ENCODE peak calls at places on chromosomes 1 and 21, in nine cellular contexts. G is fibroblast of lung, L is GM23248, O is ovary, X is pancreas, K is mammary epithelial cell, Z is right lobe of liver, D is transverse colon, R is BJ. C is an unnamed sample.

GRCh38 chr1:39408641-39409054 is 82.8 kb upstream of the BMP8A start:
- DNase-seq in L (peak; percentile 97), G (peak; percentile 94), K (peak; percentile 94), R (peak; percentile 87), O (peak; percentile 96), Z (peak; percentile 98), X (peak; percentile 94), D (peak; percentile 93), C (peak; percentile 82)

GRCh38 chr1:210233495-210234253 is 1.1 kb downstream of the SERTAD4 start:
- DNase-seq in Z (no peak), O (peak; percentile 65), X (peak; percentile 32), K (peak; percentile 80), L (peak; percentile 76), G (peak; percentile 35), R (no peak), D (peak; percentile 54), C (peak; percentile 64)

GRCh38 chr1:246265481-246265880 is 241.6 kb downstream of the SMYD3 start:
- DNase-seq in L (no peak), Z (no peak), G (no peak), X (no peak), D (no peak), R (no peak), O (no peak), K (no peak), C (no peak)

GRCh38 chr1:184911103-184911502 is 63.2 kb downstream of the NIBAN1 start:
- DNase-seq in Z (no peak), K (no peak), X (no peak), O (no peak), R (no peak), D (no peak), L (peak; percentile 10), G (peak; percentile 49), C (no peak)

GRCh38 chr1:105017587-105017986 is 1267.9 kb downstream of the AMY1C start:
- DNase-seq in Z (no peak), L (no peak), X (no peak), O (no peak), D (no peak), K (no peak), R (no peak), G (no peak), C (no peak)

GRCh38 chr1:164754088-164754600 is 195.2 kb downstream of the PBX1 start:
- DNase-seq in G (peak; percentile 91), R (no peak), O (peak; percentile 59), D (no peak), Z (no peak), L (peak; percentile 68), X (peak; percentile 45), K (no peak), C (peak; percentile 29)

GRCh38 chr1:204756349-204756748 is 70.8 kb upstream of the LRRN2 start:
- DNase-seq in L (no peak), R (no peak), Z (no peak), D (no peak), O (no peak), K (no peak), G (no peak), X (no peak), C (no peak)

GRCh38 chr1:162171078-162171477 is 101.6 kb downstream of the NOS1AP start:
- DNase-seq in R (peak; percentile 21), Z (no peak), K (no peak), D (no peak), L (peak; percentile 41), O (no peak), X (no peak), G (no peak), C (no peak)

GRCh38 chr1:41658444-41659158 is 174.1 kb upstream of the EDN2 start:
- DNase-seq in G (no peak), D (no peak), Z (no peak), X (no peak), L (no peak), K (no peak), R (no peak), O (no peak), C (no peak)

GRCh38 chr1:201374376-201374775 is 3.1 kb downstream of the TNNT2 start:
- DNase-seq in R (no peak), X (no peak), D (no peak), K (no peak), G (no peak), O (no peak), L (no peak), Z (no peak), C (no peak)

GRCh38 chr1:26472901-26473845 is 933 bp downstream of the HMGN2 start:
- DNase-seq in R (peak; percentile 60), G (peak; percentile 94), K (peak; percentile 92), X (peak; percentile 95), O (peak; percentile 98), L (peak; percentile 97), Z (peak; percentile 98), D (peak; percentile 97), C (peak; percentile 75)

GRCh38 chr1:26471498-26472329 is 526 bp upstream of the HMGN2 start:
- DNase-seq in L (peak; percentile 90), R (peak; percentile 16), D (peak; percentile 69), G (peak; percentile 77), K (peak; percentile 69), X (peak; percentile 72), Z (peak; percentile 81), O (no peak), C (peak; percentile 44)

GRCh38 chr1:26471201-26471497 is 1.1 kb upstream of the HMGN2 start:
- DNase-seq in D (no peak), X (no peak), R (no peak), Z (no peak), G (no peak), K (no peak), L (no peak), O (no peak), C (peak; percentile 8)

GRCh38 chr1:26474824-26475223 is 2.6 kb downstream of the HMGN2 start:
- DNase-seq in L (no peak), K (no peak), O (no peak), D (no peak), G (no peak), Z (no peak), X (no peak), R (no peak), C (no peak)

DNA sequence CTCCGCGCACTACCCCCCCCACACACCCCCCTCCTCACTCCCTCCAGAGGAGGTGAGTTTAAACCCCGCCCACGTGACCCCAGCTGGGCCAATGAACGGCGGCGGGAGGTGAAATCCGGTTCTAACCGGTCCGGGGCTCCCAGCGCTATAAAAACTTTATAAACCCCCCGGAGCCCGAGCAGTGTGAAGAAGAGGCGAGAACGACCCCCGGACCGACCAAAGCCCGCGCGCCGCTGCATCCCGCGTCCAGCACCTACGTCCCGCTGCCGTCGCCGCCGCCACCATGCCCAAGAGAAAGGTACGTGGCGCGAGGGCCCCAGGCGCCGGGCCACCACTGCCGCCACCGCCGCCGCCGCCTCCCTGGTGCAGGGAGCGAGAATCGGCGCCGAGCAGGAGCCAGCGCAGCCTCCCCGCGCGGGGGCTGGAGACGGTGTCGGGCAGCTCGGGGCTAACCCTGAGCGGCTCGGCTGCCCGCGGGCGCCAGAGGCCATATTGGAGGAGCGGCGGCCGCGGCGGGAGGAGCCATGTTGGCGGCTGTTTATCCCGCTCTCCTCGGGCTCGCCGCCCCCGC is at the start of gene HMGN2:
- DNase-seq in G (peak; percentile 87), O (peak; percentile 93), K (peak; percentile 66), L (peak; percentile 95), R (peak; percentile 31), D (peak; percentile 93), X (peak; percentile 95), Z (peak; percentile 93), C (peak; percentile 50)
- H3K36me3 ChIP-seq in G (peaks cover 15% of the 10 kb centered on the region), O (no peaks in the 10 kb centered on the region), K (peaks cover 28% of the 10 kb centered on the region), L (peaks cover 32% of the 10 kb centered on the region), R (peaks cover 15% of the 10 kb centered on the region), D (peaks cover 15% of the 10 kb centered on the region), X (no peaks in the 10 kb centered on the region), Z (peaks cover 37% of the 10 kb centered on the region), C (peaks cover 21% of the 10 kb centered on the region)

GRCh38 chr21:33897739-33898138 is 17.9 kb downstream of the ATP5PO start:
- DNase-seq in Z (no peak), G (no peak), R (no peak), X (no peak), L (no peak), D (no peak), O (no peak), K (no peak), C (no peak)
- H3K27me3 ChIP-seq in Z (no peaks in the 10 kb centered on the region), G (no peaks in the 10 kb centered on the region), R (no peaks in the 10 kb centered on the region), X (no peaks in the 10 kb centered on the region), L (no peaks in the 10 kb centered on the region), D (no peaks in the 10 kb centered on the region), O (no peaks in the 10 kb centered on the region), K (no peaks in the 10 kb centered on the region), C (no peaks in the 10 kb centered on the region)

GRCh38 chr1:56819393-56819899 is at the start of gene FYB2:
- DNase-seq in L (no peak), Z (peak; percentile 87), O (no peak), D (peak; percentile 35), K (no peak), X (peak; percentile 55), G (no peak), R (no peak), C (no peak)
- H3K4me3 ChIP-seq in L (no peak within 1 kb of the TSS), Z (peak within 1 kb of the TSS; percentile 28), O (no peak within 1 kb of the TSS), D (peak within 1 kb of the TSS; percentile 15), K (no peak within 1 kb of the TSS), X (no peak within 1 kb of the TSS), G (no peak within 1 kb of the TSS), R (no peak within 1 kb of the TSS), C (no peak within 1 kb of the TSS)

GRCh38 chr1:19100008-19100407 is 110.1 kb downstream of the UBR4 start:
- DNase-seq in K (no peak), R (no peak), O (no peak), Z (no peak), G (no peak), X (no peak), D (no peak), L (no peak), C (no peak)
- H3K36me3 ChIP-seq in K (peaks cover 47% of the 10 kb centered on the region), R (peaks cover 42% of the 10 kb centered on the region), O (no peaks in the 10 kb centered on the region), Z (peaks cover 100% of the 10 kb centered on the region), G (peaks cover 50% of the 10 kb centered on the region), X (peaks cover 7% of the 10 kb centered on the region), D (peaks cover 96% of the 10 kb centered on the region), L (peaks cover 100% of the 10 kb centered on the region), C (peaks cover 28% of the 10 kb centered on the region)

C was measured in bronchial epithelial cell.